ENCODE peak calls at places on chromosomes 1 and 21, in seven cellular contexts. P is mucosa of descending colon, O is posterior cingulate gyrus, M is NCI-H2029 treated with DMSO at 0.1 percent for 48 hours, D is stromal cell of bone marrow, K is mucosa of gallbladder, B is fibroblast of lung. Y is an unnamed sample.

GRCh38 chr1:238060046-238060445 is 169.3 kb upstream of the ZP4 start:
- DNase-seq in B (no peak), K (no peak), O (no peak), D (no peak), P (no peak), M (no peak), Y (no peak)

GRCh38 chr21:35223480-35224156 is 174.5 kb upstream of the RUNX1 start:
- DNase-seq in M (peak; percentile 64), D (no peak), K (no peak), P (no peak), B (no peak), O (no peak), Y (no peak)

GRCh38 chr1:169240449-169241242 is 127.0 kb downstream of the NME7 start:
- DNase-seq in M (no peak), K (no peak), D (peak; percentile 12), B (peak; percentile 23), P (no peak), O (no peak), Y (no peak)

GRCh38 chr1:59750612-59751395 is 63.9 kb upstream of the HOOK1 start:
- DNase-seq in M (no peak), P (no peak), B (peak; percentile 93), O (no peak), D (peak; percentile 86), K (peak; percentile 40), Y (no peak)

GRCh38 chr1:1914842-1915692 is at the start of gene CALML6:
- DNase-seq in M (no peak), P (no peak), K (no peak), O (no peak), D (no peak), B (no peak), Y (no peak)

GRCh38 chr1:115456441-115456961 is 118.5 kb upstream of the NGF start:
- DNase-seq in K (no peak), O (no peak), B (no peak), D (no peak), M (peak; percentile 50), P (no peak), Y (no peak)

GRCh38 chr1:8595919-8596318 is 221.5 kb downstream of the RERE start:
- DNase-seq in P (no peak), B (peak; percentile 58), M (no peak), K (no peak), O (no peak), D (no peak), Y (no peak)

GRCh38 chr1:216140650-216141547 is 282.3 kb downstream of the USH2A start:
- DNase-seq in M (no peak), D (peak; percentile 35), K (no peak), P (no peak), O (no peak), B (peak; percentile 89), Y (no peak)